ENCODE peak calls at places on chromosomes 7 and 10, in nine cellular contexts. S, E, D, I, U, R, P, F and M are unnamed samples.

GRCh38 chr10:132366006-132366405 is 31.0 kb upstream of the PWWP2B start:
- DNase-seq in S (no peak), E (no peak), D (no peak), I (no peak), U (no peak), R (no peak), P (no peak), F (peak; percentile 47), M (no peak)

GRCh38 chr7:92306153-92306552 is 60.4 kb downstream of the ANKIB1 start:
- DNase-seq in S (no peak), E (peak; percentile 6), D (no peak), I (no peak), U (no peak), R (no peak), P (no peak), F (no peak), M (no peak)

GRCh38 chr7:100492738-100493475 is 9.2 kb downstream of the NYAP1 start:
- DNase-seq in S (no peak), E (no peak), D (no peak), I (no peak), U (no peak), R (no peak), P (no peak), F (no peak), M (no peak)

GRCh38 chr10:99487125-99487524 is 45.6 kb upstream of the NKX2-3 start:
- DNase-seq in S (no peak), E (no peak), D (no peak), I (no peak), U (no peak), R (no peak), P (no peak), F (no peak), M (no peak)

GRCh38 chr10:71737356-71738172 is 18.0 kb upstream of the C10orf105 start:
- DNase-seq in S (no peak), E (no peak), D (peak; percentile 5), I (peak; percentile 78), U (no peak), R (no peak), P (no peak), F (no peak), M (no peak)

GRCh38 chr10:132575320-132576201 is 38.0 kb downstream of the INPP5A start:
- DNase-seq in S (peak; percentile 54), E (no peak), D (peak; percentile 54), I (peak; percentile 87), U (peak; percentile 55), R (peak; percentile 41), P (peak; percentile 93), F (no peak), M (peak; percentile 78)

GRCh38 chr10:71040326-71040725 is 152.0 kb upstream of the PCBD1 start:
- DNase-seq in S (no peak), E (no peak), D (no peak), I (no peak), U (no peak), R (no peak), P (no peak), F (peak; percentile 30), M (no peak)

GRCh38 chr10:42950606-42951485 is 126.0 kb upstream of the RET start:
- DNase-seq in S (peak; percentile 2), E (no peak), D (no peak), I (no peak), U (no peak), R (peak; percentile 15), P (no peak), F (peak; percentile 36), M (no peak)

GRCh38 chr10:91294134-91294906 is 73.9 kb downstream of the PCGF5 start:
- DNase-seq in S (no peak), E (no peak), D (no peak), I (no peak), U (no peak), R (no peak), P (no peak), F (no peak), M (no peak)

GRCh38 chr7:33072471-33072870 is 9.9 kb upstream of the NT5C3A start:
- DNase-seq in S (no peak), E (peak; percentile 77), D (no peak), I (peak; percentile 20), U (no peak), R (no peak), P (peak; percentile 73), F (no peak), M (peak; percentile 63)

GRCh38 chr10:48582970-48583369 is 21.9 kb downstream of the ARHGAP22 start:
- DNase-seq in S (no peak), E (no peak), D (peak; percentile 47), I (no peak), U (no peak), R (no peak), P (no peak), F (peak; percentile 51), M (no peak)

GRCh38 chr10:77970869-77971803 is 44.6 kb upstream of the DLG5 start:
- DNase-seq in S (peak; percentile 81), E (peak; percentile 82), D (peak; percentile 54), I (peak; percentile 81), U (no peak), R (peak; percentile 49), P (peak; percentile 99), F (no peak), M (peak; percentile 98)

GRCh38 chr10:119807960-119808697 is 64.5 kb downstream of the MCMBP start:
- DNase-seq in S (no peak), E (peak; percentile 54), D (no peak), I (peak; percentile 54), U (no peak), R (peak; percentile 33), P (peak; percentile 19), F (no peak), M (peak; percentile 63)

GRCh38 chr7:157228864-157229422 is 90.2 kb downstream of the UBE3C start:
- DNase-seq in S (no peak), E (peak; percentile 41), D (peak; percentile 41), I (no peak), U (no peak), R (peak; percentile 45), P (peak; percentile 40), F (peak; percentile 70), M (peak; percentile 46)

GRCh38 chr10:74208997-74209396 is 58.0 kb downstream of the ADK start:
- DNase-seq in S (no peak), E (no peak), D (no peak), I (no peak), U (no peak), R (no peak), P (no peak), F (no peak), M (no peak)

GRCh38 chr7:51316666-51317581 is at the start of gene COBL:
- DNase-seq in S (no peak), E (no peak), D (peak; percentile 59), I (no peak), U (no peak), R (no peak), P (no peak), F (no peak), M (no peak)

GRCh38 chr10:15744217-15744865 is 24.6 kb upstream of the ITGA8 start:
- DNase-seq in S (peak; percentile 48), E (peak; percentile 55), D (no peak), I (no peak), U (no peak), R (peak; percentile 64), P (peak; percentile 67), F (peak; percentile 68), M (peak; percentile 68)

GRCh38 chr10:28996947-28997551 is 291.8 kb upstream of the LYZL1 start:
- DNase-seq in S (no peak), E (no peak), D (no peak), I (no peak), U (no peak), R (no peak), P (no peak), F (no peak), M (no peak)

GRCh38 chr10:99709480-99710229 is 22.3 kb downstream of the COX15 start:
- DNase-seq in S (no peak), E (peak; percentile 54), D (no peak), I (peak; percentile 59), U (no peak), R (no peak), P (peak; percentile 42), F (no peak), M (peak; percentile 79)

GRCh38 chr7:24781106-24781505 is 23.8 kb upstream of the GSDME start:
- DNase-seq in S (no peak), E (no peak), D (no peak), I (no peak), U (no peak), R (no peak), P (no peak), F (no peak), M (no peak)

GRCh38 chr7:156096806-156097538 is 284.7 kb upstream of the SHH start:
- DNase-seq in S (no peak), E (no peak), D (no peak), I (no peak), U (no peak), R (no peak), P (peak; percentile 7), F (no peak), M (no peak)

GRCh38 chr10:123269017-123269552 is 114.9 kb downstream of the BUB3 start:
- DNase-seq in S (no peak), E (no peak), D (no peak), I (no peak), U (no peak), R (no peak), P (no peak), F (no peak), M (no peak)

GRCh38 chr10:43691503-43691902 is 42.8 kb upstream of the ZNF32 start:
- DNase-seq in S (no peak), E (no peak), D (no peak), I (no peak), U (no peak), R (no peak), P (peak; percentile 11), F (no peak), M (no peak)

GRCh38 chr10:103276941-103277712 is at the start of gene INA:
- DNase-seq in S (no peak), E (no peak), D (no peak), I (no peak), U (peak; percentile 6), R (peak; percentile 30), P (peak; percentile 30), F (no peak), M (peak; percentile 57)

GRCh38 chr10:68156373-68157185 is 47.3 kb downstream of the MYPN start:
- DNase-seq in S (peak; percentile 78), E (peak; percentile 74), D (no peak), I (no peak), U (peak; percentile 36), R (peak; percentile 75), P (peak; percentile 82), F (peak; percentile 80), M (peak; percentile 59)

GRCh38 chr7:105705427-105705826 is 124.1 kb upstream of the EFCAB10 start:
- DNase-seq in S (no peak), E (no peak), D (no peak), I (no peak), U (no peak), R (no peak), P (no peak), F (no peak), M (no peak)

GRCh38 chr10:29254123-29255046 is 34.5 kb upstream of the LYZL1 start:
- DNase-seq in S (no peak), E (no peak), D (no peak), I (no peak), U (no peak), R (no peak), P (peak; percentile 22), F (no peak), M (peak; percentile 90)

GRCh38 chr10:67282871-67283270 is 357.0 kb downstream of the LRRTM3 start:
- DNase-seq in S (no peak), E (no peak), D (no peak), I (no peak), U (no peak), R (no peak), P (no peak), F (no peak), M (no peak)

GRCh38 chr10:131701131-131701947 is 199.5 kb upstream of the PPP2R2D start:
- DNase-seq in S (no peak), E (no peak), D (no peak), I (no peak), U (no peak), R (no peak), P (no peak), F (no peak), M (no peak)

GRCh38 chr10:13105184-13105583 is 5.2 kb downstream of the OPTN start:
- DNase-seq in S (no peak), E (peak; percentile 37), D (no peak), I (no peak), U (no peak), R (no peak), P (peak; percentile 27), F (peak; percentile 54), M (no peak)

GRCh38 chr10:70567603-70568002 is 34.9 kb downstream of the PRF1 start:
- DNase-seq in S (no peak), E (no peak), D (no peak), I (no peak), U (no peak), R (no peak), P (no peak), F (no peak), M (no peak)